ENCODE peak calls at places on chromosomes 7 and 10, in nine cellular contexts. W is head of caudate nucleus; X is NCI-H1105 treated with DMSO at 0.1 percent for 48 hours; O is SW480; Y is CD8-positive, alpha-beta memory T cell; V is mesenteric fat pad; B is Caco-2; M is activated CD4-positive, alpha-beta T cell treated with anti-CD3 and anti-CD28 coated beads, Interleukin-2, amount 50 U/mL, for 48 hours; F is fibroblast of the aortic adventitia. I is an unnamed sample.

GRCh38 chr7:8391353-8392062 is 41.9 kb upstream of the NXPH1 start:
- DNase-seq in V (no peak), Y (no peak), B (no peak), F (no peak), X (no peak), W (no peak), M (no peak), O (no peak), I (no peak)

GRCh38 chr10:7756360-7756992 is 31.3 kb downstream of the KIN start:
- DNase-seq in F (peak), W (no peak), V (no peak), O (no peak), Y (no peak), X (no peak), M (peak), B (peak), I (peak)

GRCh38 chr7:158167373-158167772 is 420.2 kb downstream of the PTPRN2 start:
- DNase-seq in Y (no peak), X (no peak), O (no peak), F (no peak), B (no peak), V (no peak), M (no peak), W (no peak), I (no peak)

GRCh38 chr7:1380821-1381580 is 78.3 kb downstream of the MICALL2 start:
- DNase-seq in B (no peak), X (no peak), O (no peak), W (no peak), V (no peak), F (no peak), Y (no peak), M (no peak), I (no peak)

GRCh38 chr7:133481676-133482075 is 228.8 kb downstream of the EXOC4 start:
- DNase-seq in F (peak), Y (no peak), B (no peak), W (no peak), O (no peak), X (no peak), V (no peak), M (no peak), I (peak)

GRCh38 chr7:38757946-38758345 is 126.8 kb upstream of the AMPH start:
- DNase-seq in O (no peak), F (peak), W (no peak), V (no peak), B (no peak), M (no peak), Y (no peak), X (no peak), I (no peak)

GRCh38 chr7:138979988-138980574 is 1.1 kb downstream of the KIAA1549 start:
- DNase-seq in B (no peak), F (peak), W (no peak), X (no peak), M (no peak), V (no peak), O (no peak), Y (no peak), I (no peak)

GRCh38 chr10:59648711-59649201 is 60.9 kb downstream of the SLC16A9 start:
- DNase-seq in V (no peak), M (no peak), B (no peak), Y (no peak), X (peak), O (no peak), F (peak), W (no peak), I (peak)

GRCh38 chr7:117737882-117738281 is 135.4 kb downstream of the CTTNBP2 start:
- DNase-seq in B (no peak), Y (no peak), V (no peak), O (no peak), M (no peak), X (no peak), W (peak), F (no peak), I (peak)

GRCh38 chr10:79025113-79025832 is 43.5 kb upstream of the ZMIZ1 start:
- DNase-seq in V (peak), O (no peak), W (peak), B (no peak), X (no peak), F (no peak), Y (peak), M (peak), I (no peak)

GRCh38 chr7:97982647-97983046 is 7.3 kb downstream of the OCM2 start:
- DNase-seq in X (peak), B (no peak), W (no peak), Y (no peak), V (no peak), M (no peak), O (no peak), F (no peak), I (no peak)

GRCh38 chr7:57438244-57438643 is 11.7 kb upstream of the ZNF716 start:
- DNase-seq in W (no peak), V (no peak), B (no peak), X (no peak), F (no peak), O (no peak), Y (no peak), M (no peak), I (no peak)

GRCh38 chr10:408223-408622 is 273.0 kb downstream of the ZMYND11 start:
- DNase-seq in F (no peak), O (no peak), V (no peak), X (peak), M (no peak), B (no peak), W (no peak), Y (no peak), I (no peak)

GRCh38 chr7:155815332-155816191 is 3.3 kb upstream of the SHH start:
- DNase-seq in F (peak), V (no peak), B (peak), W (peak), O (no peak), X (no peak), M (peak), Y (peak), I (no peak)

GRCh38 chr10:131617113-131617877 is 283.5 kb upstream of the PPP2R2D start:
- DNase-seq in W (no peak), B (no peak), O (no peak), X (no peak), V (peak), F (no peak), Y (no peak), M (no peak), I (no peak)

GRCh38 chr10:3828404-3829192 is 43.6 kb upstream of the KLF6 start:
- DNase-seq in W (no peak), O (no peak), B (no peak), X (no peak), M (peak), F (peak), Y (no peak), V (no peak), I (peak)

GRCh38 chr10:12902135-12902572 is 99.4 kb downstream of the CCDC3 start:
- DNase-seq in V (no peak), W (peak), Y (peak), X (peak), F (peak), O (peak), M (peak), B (peak), I (peak)

GRCh38 chr10:117261501-117261900 is 20.6 kb downstream of the SLC18A2 start:
- DNase-seq in F (no peak), V (no peak), B (no peak), Y (no peak), X (no peak), O (no peak), M (no peak), W (no peak), I (no peak)

GRCh38 chr10:44575601-44576380 is 190.9 kb upstream of the CXCL12 start:
- DNase-seq in F (no peak), W (no peak), V (no peak), X (no peak), B (no peak), O (no peak), Y (no peak), M (no peak), I (no peak)

GRCh38 chr7:2046581-2047271 is 186.0 kb downstream of the MAD1L1 start:
- DNase-seq in B (no peak), Y (no peak), V (peak), W (no peak), O (no peak), M (no peak), X (no peak), F (no peak), I (no peak)

GRCh38 chr10:124185074-124185473 is 91.7 kb upstream of the CHST15 start:
- DNase-seq in B (no peak), Y (no peak), F (no peak), O (no peak), W (no peak), V (no peak), M (no peak), X (no peak), I (no peak)

GRCh38 chr7:152354061-152354460 is 81.7 kb downstream of the KMT2C start:
- DNase-seq in Y (no peak), W (no peak), V (no peak), O (no peak), X (no peak), M (no peak), B (no peak), F (peak), I (no peak)

GRCh38 chr10:77117501-77117900 is 520.1 kb downstream of the KCNMA1 start:
- DNase-seq in Y (no peak), F (no peak), V (no peak), W (no peak), X (no peak), B (no peak), M (no peak), O (no peak), I (no peak)

I was measured in pons.